ENCODE peak calls at places on chromosomes 4 and X, in nine cellular contexts. Q is spleen; C is H9; E is ovary; P is lung; X is CD8-positive, alpha-beta T cell; W is left lung; M is SK-N-SH; G is mammary epithelial cell. I is an unnamed sample.
A peak's percentile ranks its signal among the peaks of the same experiment; 100 is the strongest.

GRCh38 chrX:108353452-108353851 is 84.8 kb downstream of the COL4A6 start:
- DNase-seq in W (no peak), X (no peak), G (no peak), P (no peak), M (no peak), Q (no peak), E (no peak), C (no peak), I (no peak)

GRCh38 chr4:182238355-182238931 is 4.8 kb upstream of the TENM3 start:
- DNase-seq in E (no peak), P (no peak), G (peak; percentile 37), W (no peak), M (no peak), Q (no peak), X (no peak), C (no peak), I (peak; percentile 36)

GRCh38 chr4:82798168-82799005 is at the start of gene SCD5:
- DNase-seq in X (peak; percentile 45), C (peak; percentile 63), P (peak; percentile 52), E (peak; percentile 82), W (peak; percentile 85), G (peak; percentile 86), Q (peak; percentile 83), M (peak; percentile 86), I (peak; percentile 73)

GRCh38 chrX:125420809-125421208 is 101.1 kb downstream of the TEX13C start:
- DNase-seq in G (no peak), E (no peak), P (no peak), X (no peak), M (no peak), C (no peak), W (no peak), Q (no peak), I (no peak)

GRCh38 chrX:44962944-44963343 is 90.0 kb downstream of the KDM6A start:
- DNase-seq in P (no peak), W (no peak), Q (no peak), M (no peak), G (no peak), C (no peak), X (no peak), E (no peak), I (no peak)

GRCh38 chr4:17494258-17494657 is 17.6 kb downstream of the QDPR start:
- DNase-seq in M (no peak), Q (no peak), G (peak; percentile 77), E (no peak), X (no peak), C (no peak), W (no peak), P (no peak), I (peak; percentile 31)

GRCh38 chr4:35228318-35228717 is 1016.0 kb downstream of the ARAP2 start:
- DNase-seq in M (no peak), X (no peak), G (no peak), E (no peak), C (no peak), W (no peak), Q (no peak), P (no peak), I (no peak)

GRCh38 chr4:48315728-48316630 is 25.4 kb upstream of the SLAIN2 start:
- DNase-seq in E (no peak), M (peak; percentile 60), Q (no peak), W (no peak), C (peak; percentile 36), X (no peak), G (peak; percentile 54), P (no peak), I (peak; percentile 58)

GRCh38 chr4:7683126-7683703 is 248.5 kb upstream of the PSAPL1 start:
- DNase-seq in Q (no peak), P (no peak), M (no peak), E (no peak), X (no peak), C (no peak), G (no peak), W (peak; percentile 23), I (no peak)

GRCh38 chr4:126109836-126110235 is 795.1 kb downstream of the FAT4 start:
- DNase-seq in Q (no peak), W (no peak), G (no peak), X (no peak), P (no peak), E (no peak), C (no peak), M (no peak), I (no peak)

GRCh38 chr4:16192067-16192466 is 34.2 kb downstream of the TAPT1 start:
- DNase-seq in Q (no peak), W (no peak), X (no peak), P (no peak), M (peak; percentile 22), G (no peak), C (no peak), E (no peak), I (no peak)

GRCh38 chrX:23008431-23009099 is 8.8 kb downstream of the DDX53 start:
- DNase-seq in M (peak; percentile 20), Q (no peak), W (no peak), E (no peak), G (no peak), P (no peak), X (no peak), C (no peak), I (peak; percentile 2)

GRCh38 chrX:49177338-49177833 is 5.7 kb downstream of the PLP2 start:
- DNase-seq in W (no peak), C (no peak), X (no peak), M (no peak), Q (no peak), P (no peak), E (no peak), G (peak; percentile 46), I (no peak)

GRCh38 chr4:109207060-109207459 is 95.4 kb downstream of the COL25A1 start:
- DNase-seq in X (no peak), M (peak; percentile 0), Q (no peak), P (no peak), C (no peak), E (no peak), W (no peak), G (peak; percentile 11), I (peak; percentile 29)

GRCh38 chr4:40143926-40144508 is 52.8 kb upstream of the RHOH start:
- DNase-seq in M (no peak), Q (no peak), P (no peak), C (no peak), G (no peak), X (no peak), E (no peak), W (no peak), I (no peak)

GRCh38 chr4:128311659-128312392 is 24.2 kb upstream of the PGRMC2 start:
- DNase-seq in E (no peak), X (no peak), M (no peak), W (no peak), C (no peak), P (no peak), Q (no peak), G (peak; percentile 22), I (no peak)

GRCh38 chr4:123977623-123978022 is 581.0 kb downstream of the SPRY1 start:
- DNase-seq in W (no peak), M (no peak), G (no peak), Q (no peak), E (no peak), X (no peak), C (no peak), P (no peak), I (no peak)

GRCh38 chr4:28973591-28974350 is 1746.4 kb upstream of the PCDH7 start:
- DNase-seq in G (peak; percentile 85), Q (no peak), X (no peak), W (no peak), C (no peak), P (no peak), M (no peak), E (no peak), I (peak; percentile 8)
- H3K27ac ChIP-seq in G (peak overlapping the region; percentile 15), Q (no peak overlapping the region), X (no peak overlapping the region), W (no peak overlapping the region), C (no peak overlapping the region), P (no peak overlapping the region), M (no peak overlapping the region), E (no peak overlapping the region), I (no peak overlapping the region)

DNA sequence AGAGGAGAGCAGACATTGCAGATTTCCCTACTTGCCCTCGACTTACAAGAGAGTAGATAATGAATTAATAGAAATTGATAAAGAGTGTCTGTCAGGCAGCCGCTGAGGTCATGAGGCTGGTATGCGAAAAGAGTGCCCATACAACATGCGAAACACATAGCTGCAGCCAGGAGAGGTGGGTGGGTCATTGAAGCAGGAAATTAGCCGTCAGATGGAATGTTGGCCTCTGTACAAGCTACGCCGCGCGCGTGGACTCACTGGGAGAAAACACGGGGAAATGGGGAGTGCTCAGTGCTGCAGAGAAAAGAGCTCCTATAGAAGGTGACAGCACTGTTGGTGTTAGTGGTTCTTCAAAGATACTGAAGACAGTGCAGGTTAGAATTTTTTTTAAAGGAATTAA is 125.1 kb downstream of the RAPGEF2 start:
- DNase-seq in Q (peak; percentile 76), X (no peak), G (peak; percentile 70), P (peak; percentile 81), W (peak; percentile 78), C (peak; percentile 41), M (peak; percentile 27), E (peak; percentile 58), I (peak; percentile 46)
- TF ChIP-seq CTCF in Q (no peak), X (no peak), G (no peak), P (no peak), W (no peak), C (no peak), M (no peak), E (no peak), I (no peak)

DNA sequence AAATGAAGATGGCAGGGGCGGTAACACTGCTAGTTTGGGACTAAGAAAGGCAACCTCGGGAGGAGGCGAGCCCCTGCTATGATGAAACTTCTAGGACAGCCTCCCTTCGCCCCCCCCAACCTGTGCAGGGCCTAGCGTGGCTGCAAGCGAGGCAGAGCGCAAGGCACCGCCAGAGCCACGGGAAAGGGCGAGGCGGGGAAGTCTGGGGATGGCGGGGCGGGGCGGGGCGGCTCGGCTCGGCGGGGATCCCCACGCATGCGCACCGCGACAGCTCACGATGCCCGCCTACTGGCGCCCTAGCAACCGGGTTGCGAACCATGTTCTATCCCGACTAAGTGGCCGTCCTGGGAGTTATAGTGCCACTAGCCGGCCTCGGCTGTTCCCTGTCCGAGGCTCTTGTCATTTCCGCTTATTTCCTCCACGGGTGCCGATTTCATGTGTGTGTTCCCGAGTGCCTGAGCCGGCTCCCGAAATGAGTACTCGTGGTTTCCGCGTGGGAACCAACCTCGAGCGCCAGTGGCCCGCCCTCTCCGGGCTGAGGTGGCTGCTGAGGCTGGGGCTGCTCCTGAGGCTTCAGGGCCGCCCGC is 28.7 kb upstream of the RBMX start:
- DNase-seq in M (peak; percentile 93), E (peak; percentile 82), C (peak; percentile 83), Q (peak; percentile 91), P (peak; percentile 77), G (peak; percentile 70), W (peak; percentile 90), X (peak; percentile 69), I (peak; percentile 84)
- H3K27ac ChIP-seq in M (peak overlapping the region; percentile 84), E (peak overlapping the region; percentile 76), C (no peak overlapping the region), Q (peak overlapping the region; percentile 86), P (peak overlapping the region; percentile 85), G (peak overlapping the region; percentile 85), W (peak overlapping the region; percentile 87), X (peak overlapping the region; percentile 55), I (peak overlapping the region; percentile 91)

DNA sequence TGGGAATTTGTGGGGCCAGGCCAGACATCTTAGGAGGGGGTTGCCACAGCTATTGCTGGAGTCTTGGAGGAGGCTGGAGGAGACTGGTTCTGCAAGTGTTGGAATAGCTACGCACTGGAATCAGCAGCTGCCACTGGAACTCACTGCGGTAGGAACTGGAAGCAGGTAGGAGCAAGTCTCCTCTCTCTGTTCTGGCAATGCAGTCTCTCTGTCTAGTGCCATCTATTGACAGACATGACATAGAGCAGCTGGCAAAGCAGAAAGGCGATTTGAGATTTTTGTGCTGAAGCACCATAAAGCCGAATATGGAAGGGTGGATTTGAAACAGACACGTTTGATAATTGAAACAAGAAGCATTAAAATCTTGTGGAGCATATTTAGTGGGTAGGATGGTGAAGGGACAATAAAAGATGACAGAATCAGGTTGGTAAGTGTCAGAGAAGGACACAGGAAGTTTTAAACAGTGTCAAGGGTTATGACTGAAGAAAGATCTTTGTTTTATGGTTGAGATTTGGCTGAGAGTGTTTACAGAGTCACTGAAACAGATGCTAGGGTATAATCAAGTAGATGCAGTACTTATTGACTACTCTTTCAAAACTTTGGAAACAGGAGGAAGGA is 23.5 kb upstream of the SYNPO2 start:
- DNase-seq in P (peak; percentile 41), W (no peak), Q (no peak), M (peak; percentile 62), G (peak; percentile 78), C (peak; percentile 77), X (no peak), E (no peak), I (peak; percentile 72)
- TF ChIP-seq CTCF in P (peak; percentile 25), W (peak; percentile 44), Q (no peak), M (peak; percentile 78), G (peak; percentile 90), C (peak; percentile 79), X (peak; percentile 27), E (no peak), I (peak; percentile 83)